ENCODE peak calls at places on chromosomes 13 and 19, in eight cellular contexts. W is T follicular helper cell; L is colonic mucosa; A is activated naive CD4-positive, alpha-beta T cell treated with Interleukin-2 at 50 U/mL for 16 hours; Q is activated naive CD8-positive, alpha-beta T cell treated with anti-CD3 and anti-CD28 coated beads for 36 hours; R is mucosa of descending colon; T is head of caudate nucleus; Z is activated CD4-positive, alpha-beta T cell treated with anti-CD3 and anti-CD28 coated beads, Interleukin-2, amount 10 ng/mL, durations not matched to agents 7 days and 5 days. B is an unnamed sample.

GRCh38 chr13:45718063-45718462 is 15.9 kb downstream of the CBY2 start:
- DNase-seq in W (no peak), L (no peak), A (no peak), Q (no peak), R (no peak), T (no peak), Z (no peak), B (no peak)

GRCh38 chr13:46361535-46361934 is 25.5 kb downstream of the RUBCNL start:
- DNase-seq in W (no peak), L (no peak), A (no peak), Q (no peak), R (no peak), T (no peak), Z (no peak), B (no peak)

GRCh38 chr13:29754486-29754806 is 96.0 kb downstream of the UBL3 start:
- DNase-seq in W (no peak), L (no peak), A (peak), Q (peak), R (no peak), T (peak), Z (no peak), B (no peak)

GRCh38 chr19:15633122-15633521 is 7.6 kb upstream of the CYP4F3 start:
- DNase-seq in W (no peak), L (no peak), A (no peak), Q (no peak), R (no peak), T (no peak), Z (no peak), B (no peak)

GRCh38 chr19:35208121-35208520 is 20.4 kb downstream of the FAM187B start:
- DNase-seq in W (no peak), L (peak), A (no peak), Q (no peak), R (no peak), T (no peak), Z (no peak), B (no peak)

GRCh38 chr19:41341669-41342490 is 11.8 kb downstream of the TGFB1 start:
- DNase-seq in W (no peak), L (peak), A (no peak), Q (no peak), R (peak), T (no peak), Z (no peak), B (no peak)

GRCh38 chr19:41427647-41428480 is 690 bp upstream of the B3GNT8 start:
- DNase-seq in W (no peak), L (peak), A (peak), Q (peak), R (peak), T (no peak), Z (peak), B (peak)

GRCh38 chr19:16268676-16269319 is 55.8 kb upstream of the KLF2 start:
- DNase-seq in W (no peak), L (no peak), A (peak), Q (peak), R (no peak), T (no peak), Z (no peak), B (peak)

GRCh38 chr13:53240316-53240715 is 211.7 kb downstream of the OLFM4 start:
- DNase-seq in W (no peak), L (no peak), A (no peak), Q (no peak), R (no peak), T (no peak), Z (no peak), B (no peak)

GRCh38 chr13:33132644-33133440 is 116.6 kb downstream of the KL start:
- DNase-seq in W (no peak), L (no peak), A (no peak), Q (no peak), R (no peak), T (no peak), Z (no peak), B (no peak)

GRCh38 chr19:34310494-34310981 is 54.5 kb upstream of the GPI start:
- DNase-seq in W (no peak), L (peak), A (no peak), Q (no peak), R (peak), T (no peak), Z (no peak), B (no peak)

GRCh38 chr19:45781282-45782161 is 768 bp downstream of the DMPK start:
- DNase-seq in W (no peak), L (no peak), A (no peak), Q (no peak), R (no peak), T (no peak), Z (no peak), B (no peak)

GRCh38 chr19:6687117-6687516 is 17.2 kb upstream of the TNFSF14 start:
- DNase-seq in W (no peak), L (no peak), A (no peak), Q (no peak), R (no peak), T (no peak), Z (no peak), B (no peak)

GRCh38 chr13:98143601-98144500 is 957 bp downstream of the FARP1 start:
- DNase-seq in W (no peak), L (peak), A (no peak), Q (peak), R (peak), T (no peak), Z (no peak), B (no peak)

GRCh38 chr13:39364797-39365468 is 238.1 kb downstream of the LHFPL6 start:
- DNase-seq in W (no peak), L (no peak), A (no peak), Q (no peak), R (no peak), T (no peak), Z (no peak), B (no peak)

GRCh38 chr13:52665325-52665724 is 12.7 kb downstream of the SUGT1 start:
- DNase-seq in W (no peak), L (no peak), A (no peak), Q (no peak), R (no peak), T (no peak), Z (no peak), B (no peak)

GRCh38 chr13:67228031-67228430 is 2.1 kb downstream of the PCDH9 start:
- DNase-seq in W (no peak), L (no peak), A (no peak), Q (no peak), R (no peak), T (no peak), Z (no peak), B (no peak)

GRCh38 chr19:1469200-1469935 is 9.6 kb downstream of the C19orf25 start:
- DNase-seq in W (no peak), L (no peak), A (no peak), Q (peak), R (peak), T (no peak), Z (no peak), B (no peak)

GRCh38 chr13:114152285-114152645 is 19.8 kb upstream of the RASA3 start:
- DNase-seq in W (no peak), L (no peak), A (no peak), Q (no peak), R (peak), T (no peak), Z (no peak), B (no peak)

GRCh38 chr19:13872695-13873389 is 4.1 kb upstream of the NANOS3 start:
- DNase-seq in W (no peak), L (peak), A (no peak), Q (peak), R (peak), T (no peak), Z (peak), B (no peak)

GRCh38 chr19:42175952-42176648 is 41.4 kb downstream of the DEDD2 start:
- DNase-seq in W (no peak), L (no peak), A (peak), Q (no peak), R (no peak), T (peak), Z (no peak), B (no peak)

GRCh38 chr13:24148414-24149305 is 11.9 kb upstream of the SPATA13 start:
- DNase-seq in W (no peak), L (no peak), A (no peak), Q (no peak), R (no peak), T (no peak), Z (no peak), B (no peak)

GRCh38 chr13:110826861-110827672 is 87.8 kb downstream of the ANKRD10 start:
- DNase-seq in W (no peak), L (no peak), A (no peak), Q (no peak), R (no peak), T (no peak), Z (no peak), B (no peak)